ENCODE peak calls at places on chromosome 2, in nine cellular contexts. One of them, this sample, is unnamed. For H3K4me1, the result is how much of the 10 kb centered on the place peaks cover.

GRCh38 chr2:165868211-165868610 is 74.2 kb upstream of the GALNT3 start:
- DNase-seq in prostate gland: no peak
- DNase-seq in stomach: no peak
- DNase-seq in HCT116: no peak
- DNase-seq in vagina: no peak
- DNase-seq in transverse colon: no peak
- DNase-seq in sigmoid colon: no peak
- DNase-seq in upper lobe of left lung: no peak
- DNase-seq in esophagus muscularis mucosa: no peak
- DNase-seq in this sample: peak

GRCh38 chr2:149080964-149081363 is 42.5 kb downstream of the LYPD6B start:
- DNase-seq in prostate gland: no peak
- DNase-seq in stomach: no peak
- DNase-seq in HCT116: no peak
- DNase-seq in vagina: no peak
- DNase-seq in transverse colon: no peak
- DNase-seq in sigmoid colon: no peak
- DNase-seq in upper lobe of left lung: no peak
- DNase-seq in esophagus muscularis mucosa: peak
- DNase-seq in this sample: no peak

GRCh38 chr2:202064206-202064880 is 8.7 kb upstream of the KIAA2012 start:
- DNase-seq in prostate gland: no peak
- DNase-seq in stomach: no peak
- DNase-seq in HCT116: no peak
- DNase-seq in vagina: no peak
- DNase-seq in transverse colon: no peak
- DNase-seq in sigmoid colon: no peak
- DNase-seq in upper lobe of left lung: no peak
- DNase-seq in esophagus muscularis mucosa: no peak
- DNase-seq in this sample: no peak

GRCh38 chr2:180980943-180981898 is 816 bp downstream of the UBE2E3 start:
- DNase-seq in prostate gland: peak
- DNase-seq in stomach: peak
- DNase-seq in HCT116: no peak
- DNase-seq in vagina: no peak
- DNase-seq in transverse colon: peak
- DNase-seq in sigmoid colon: peak
- DNase-seq in upper lobe of left lung: peak
- DNase-seq in esophagus muscularis mucosa: no peak
- DNase-seq in this sample: peak

GRCh38 chr2:63735263-63735662 is 106.4 kb upstream of the UGP2 start:
- DNase-seq in prostate gland: no peak
- DNase-seq in stomach: no peak
- DNase-seq in HCT116: no peak
- DNase-seq in vagina: no peak
- DNase-seq in transverse colon: no peak
- DNase-seq in sigmoid colon: no peak
- DNase-seq in upper lobe of left lung: no peak
- DNase-seq in esophagus muscularis mucosa: no peak
- DNase-seq in this sample: peak

GRCh38 chr2:3243804-3244203 is 133.8 kb downstream of the EIPR1 start:
- DNase-seq in prostate gland: no peak
- DNase-seq in stomach: no peak
- DNase-seq in HCT116: no peak
- DNase-seq in vagina: peak
- DNase-seq in transverse colon: no peak
- DNase-seq in sigmoid colon: no peak
- DNase-seq in upper lobe of left lung: no peak
- DNase-seq in esophagus muscularis mucosa: no peak
- DNase-seq in this sample: no peak

GRCh38 chr2:110904410-110905148 is 172.2 kb downstream of the ACOXL start:
- DNase-seq in prostate gland: no peak
- DNase-seq in stomach: no peak
- DNase-seq in HCT116: no peak
- DNase-seq in vagina: no peak
- DNase-seq in transverse colon: no peak
- DNase-seq in sigmoid colon: no peak
- DNase-seq in upper lobe of left lung: no peak
- DNase-seq in esophagus muscularis mucosa: peak
- DNase-seq in this sample: no peak

GRCh38 chr2:30990736-30991135 is 147.5 kb downstream of the GALNT14 start:
- DNase-seq in prostate gland: no peak
- DNase-seq in stomach: no peak
- DNase-seq in HCT116: no peak
- DNase-seq in vagina: no peak
- DNase-seq in transverse colon: no peak
- DNase-seq in sigmoid colon: no peak
- DNase-seq in upper lobe of left lung: no peak
- DNase-seq in esophagus muscularis mucosa: no peak
- DNase-seq in this sample: no peak

GRCh38 chr2:12759248-12759647 is 42.5 kb downstream of the TRIB2 start:
- DNase-seq in prostate gland: no peak
- DNase-seq in stomach: no peak
- DNase-seq in HCT116: no peak
- DNase-seq in vagina: no peak
- DNase-seq in transverse colon: no peak
- DNase-seq in sigmoid colon: peak
- DNase-seq in upper lobe of left lung: no peak
- DNase-seq in esophagus muscularis mucosa: no peak
- DNase-seq in this sample: peak

GRCh38 chr2:128808462-128809255 is 490.0 kb upstream of the HS6ST1 start:
- DNase-seq in prostate gland: no peak
- DNase-seq in stomach: no peak
- DNase-seq in HCT116: peak
- DNase-seq in vagina: peak
- DNase-seq in transverse colon: no peak
- DNase-seq in sigmoid colon: no peak
- DNase-seq in upper lobe of left lung: no peak
- DNase-seq in esophagus muscularis mucosa: peak
- DNase-seq in this sample: no peak

GRCh38 chr2:173652311-173652710 is 297.6 kb downstream of the CDCA7 start:
- DNase-seq in prostate gland: no peak
- DNase-seq in stomach: no peak
- DNase-seq in HCT116: peak
- DNase-seq in vagina: no peak
- DNase-seq in transverse colon: no peak
- DNase-seq in sigmoid colon: no peak
- DNase-seq in upper lobe of left lung: no peak
- DNase-seq in esophagus muscularis mucosa: no peak
- DNase-seq in this sample: no peak

GRCh38 chr2:12043131-12043530 is 296.7 kb downstream of the LPIN1 start:
- DNase-seq in prostate gland: no peak
- DNase-seq in stomach: no peak
- DNase-seq in HCT116: no peak
- DNase-seq in vagina: no peak
- DNase-seq in transverse colon: no peak
- DNase-seq in sigmoid colon: no peak
- DNase-seq in upper lobe of left lung: no peak
- DNase-seq in esophagus muscularis mucosa: no peak
- DNase-seq in this sample: no peak

GRCh38 chr2:28622101-28622499 is 126.2 kb downstream of the PLB1 start:
- DNase-seq in prostate gland: no peak
- DNase-seq in stomach: no peak
- DNase-seq in HCT116: no peak
- DNase-seq in vagina: no peak
- DNase-seq in transverse colon: no peak
- DNase-seq in sigmoid colon: no peak
- DNase-seq in upper lobe of left lung: no peak
- DNase-seq in esophagus muscularis mucosa: no peak
- DNase-seq in this sample: no peak

GRCh38 chr2:28619213-28620196 is 123.6 kb downstream of the PLB1 start:
- DNase-seq in prostate gland: no peak
- DNase-seq in stomach: no peak
- DNase-seq in HCT116: no peak
- DNase-seq in vagina: no peak
- DNase-seq in transverse colon: no peak
- DNase-seq in sigmoid colon: no peak
- DNase-seq in upper lobe of left lung: no peak
- DNase-seq in esophagus muscularis mucosa: no peak
- DNase-seq in this sample: no peak

GRCh38 chr2:28621172-28622100 is 125.6 kb downstream of the PLB1 start:
- DNase-seq in prostate gland: peak
- DNase-seq in stomach: peak
- DNase-seq in HCT116: peak
- DNase-seq in vagina: no peak
- DNase-seq in transverse colon: peak
- DNase-seq in sigmoid colon: peak
- DNase-seq in upper lobe of left lung: peak
- DNase-seq in esophagus muscularis mucosa: peak
- DNase-seq in this sample: peak

GRCh38 chr2:28620371-28620793 is 124.5 kb downstream of the PLB1 start:
- DNase-seq in prostate gland: no peak
- DNase-seq in stomach: no peak
- DNase-seq in HCT116: no peak
- DNase-seq in vagina: no peak
- DNase-seq in transverse colon: no peak
- DNase-seq in sigmoid colon: no peak
- DNase-seq in upper lobe of left lung: no peak
- DNase-seq in esophagus muscularis mucosa: no peak
- DNase-seq in this sample: no peak

DNA sequence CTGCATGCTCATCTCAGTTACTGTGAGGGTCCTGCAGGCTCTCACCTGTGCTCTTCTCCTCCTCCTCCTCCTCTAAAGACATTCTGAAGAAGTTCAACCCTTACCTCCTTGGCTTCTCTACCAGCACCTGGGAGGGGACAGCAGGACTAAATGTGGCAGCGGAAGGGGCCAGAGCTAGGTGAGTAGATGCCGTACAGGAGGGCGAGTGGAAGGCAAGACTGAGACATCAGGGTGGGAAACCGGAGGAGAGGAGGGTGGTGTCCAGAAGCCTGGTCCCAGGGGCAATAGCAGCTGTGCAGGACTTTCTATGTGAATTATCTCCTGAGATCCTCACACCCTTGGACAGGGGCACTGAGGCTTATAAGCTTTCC is 124.9 kb downstream of the PLB1 start:
- DNase-seq in prostate gland: no peak
- DNase-seq in stomach: no peak
- DNase-seq in HCT116: no peak
- DNase-seq in vagina: no peak
- DNase-seq in transverse colon: no peak
- DNase-seq in sigmoid colon: no peak
- DNase-seq in upper lobe of left lung: no peak
- DNase-seq in esophagus muscularis mucosa: no peak
- DNase-seq in this sample: no peak
- H3K4me1 ChIP-seq in prostate gland: under half
- H3K4me1 ChIP-seq in stomach: under half
- H3K4me1 ChIP-seq in HCT116: under half
- H3K4me1 ChIP-seq in vagina: under half
- H3K4me1 ChIP-seq in transverse colon: half or more
- H3K4me1 ChIP-seq in sigmoid colon: under half
- H3K4me1 ChIP-seq in upper lobe of left lung: under half
- H3K4me1 ChIP-seq in esophagus muscularis mucosa: half or more
- H3K4me1 ChIP-seq in this sample: under half

GRCh38 chr2:85728883-85729824 is 24.6 kb upstream of the ATOH8 start:
- DNase-seq in prostate gland: peak
- DNase-seq in stomach: peak
- DNase-seq in HCT116: peak
- DNase-seq in vagina: no peak
- DNase-seq in transverse colon: peak
- DNase-seq in sigmoid colon: peak
- DNase-seq in upper lobe of left lung: peak
- DNase-seq in esophagus muscularis mucosa: peak
- DNase-seq in this sample: peak
- TF ChIP-seq POLR2A in prostate gland: no peak
- TF ChIP-seq POLR2A in stomach: no peak
- TF ChIP-seq POLR2A in HCT116: no peak
- TF ChIP-seq POLR2A in vagina: no peak
- TF ChIP-seq POLR2A in transverse colon: no peak
- TF ChIP-seq POLR2A in sigmoid colon: no peak
- TF ChIP-seq POLR2A in upper lobe of left lung: no peak
- TF ChIP-seq POLR2A in esophagus muscularis mucosa: no peak
- TF ChIP-seq POLR2A in this sample: no peak

GRCh38 chr2:61015971-61016370 is 1.5 kb upstream of the PEX13 start:
- DNase-seq in prostate gland: peak
- DNase-seq in stomach: no peak
- DNase-seq in HCT116: no peak
- DNase-seq in vagina: no peak
- DNase-seq in transverse colon: no peak
- DNase-seq in sigmoid colon: no peak
- DNase-seq in upper lobe of left lung: no peak
- DNase-seq in esophagus muscularis mucosa: no peak
- DNase-seq in this sample: no peak

GRCh38 chr2:61017556-61018318 is at the start of the genes PEX13 and PUS10:
- DNase-seq in prostate gland: peak
- DNase-seq in stomach: peak
- DNase-seq in HCT116: peak
- DNase-seq in vagina: peak
- DNase-seq in transverse colon: peak
- DNase-seq in sigmoid colon: peak
- DNase-seq in upper lobe of left lung: peak
- DNase-seq in esophagus muscularis mucosa: peak
- DNase-seq in this sample: peak

GRCh38 chr2:61018319-61018750 is 280 bp upstream of the PUS10 start:
- DNase-seq in prostate gland: no peak
- DNase-seq in stomach: no peak
- DNase-seq in HCT116: no peak
- DNase-seq in vagina: no peak
- DNase-seq in transverse colon: no peak
- DNase-seq in sigmoid colon: no peak
- DNase-seq in upper lobe of left lung: no peak
- DNase-seq in esophagus muscularis mucosa: no peak
- DNase-seq in this sample: no peak

GRCh38 chr2:61016392-61017002 is 1.0 kb upstream of the PEX13 start:
- DNase-seq in prostate gland: peak
- DNase-seq in stomach: no peak
- DNase-seq in HCT116: no peak
- DNase-seq in vagina: peak
- DNase-seq in transverse colon: no peak
- DNase-seq in sigmoid colon: no peak
- DNase-seq in upper lobe of left lung: no peak
- DNase-seq in esophagus muscularis mucosa: no peak
- DNase-seq in this sample: peak

GRCh38 chr2:61017003-61017555 is 441 bp upstream of the PEX13 start:
- DNase-seq in prostate gland: peak
- DNase-seq in stomach: peak
- DNase-seq in HCT116: peak
- DNase-seq in vagina: peak
- DNase-seq in transverse colon: peak
- DNase-seq in sigmoid colon: peak
- DNase-seq in upper lobe of left lung: peak
- DNase-seq in esophagus muscularis mucosa: peak
- DNase-seq in this sample: no peak
- TF ChIP-seq POLR2AphosphoS5 in prostate gland: peak
- TF ChIP-seq POLR2AphosphoS5 in stomach: peak
- TF ChIP-seq POLR2AphosphoS5 in HCT116: peak
- TF ChIP-seq POLR2AphosphoS5 in vagina: no peak
- TF ChIP-seq POLR2AphosphoS5 in transverse colon: peak
- TF ChIP-seq POLR2AphosphoS5 in sigmoid colon: peak
- TF ChIP-seq POLR2AphosphoS5 in upper lobe of left lung: peak
- TF ChIP-seq POLR2AphosphoS5 in esophagus muscularis mucosa: peak
- TF ChIP-seq POLR2AphosphoS5 in this sample: peak

DNA sequence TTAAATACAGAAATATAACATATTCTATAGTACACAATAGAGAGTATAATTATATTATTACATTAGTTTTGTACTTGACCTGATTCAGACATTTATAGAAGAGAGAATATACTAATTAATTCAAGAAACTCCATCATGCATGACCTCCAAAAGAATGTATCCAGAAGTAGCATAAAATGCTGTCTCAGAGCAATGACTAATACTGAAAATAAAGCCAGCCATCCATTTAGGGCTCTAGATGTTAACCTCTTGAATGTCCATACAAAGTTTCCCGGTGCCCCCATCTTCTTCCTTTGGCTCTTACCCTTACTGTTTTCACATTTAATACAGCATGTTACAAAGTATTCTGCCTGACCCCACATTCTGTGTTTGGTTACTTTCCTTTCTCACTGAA is 102.0 kb downstream of the ARHGAP15 start:
- DNase-seq in prostate gland: no peak
- DNase-seq in stomach: no peak
- DNase-seq in HCT116: no peak
- DNase-seq in vagina: no peak
- DNase-seq in transverse colon: no peak
- DNase-seq in sigmoid colon: no peak
- DNase-seq in upper lobe of left lung: no peak
- DNase-seq in esophagus muscularis mucosa: no peak
- DNase-seq in this sample: no peak
- H3K4me1 ChIP-seq in prostate gland: under half
- H3K4me1 ChIP-seq in stomach: under half
- H3K4me1 ChIP-seq in HCT116: under half
- H3K4me1 ChIP-seq in vagina: under half
- H3K4me1 ChIP-seq in transverse colon: under half
- H3K4me1 ChIP-seq in sigmoid colon: under half
- H3K4me1 ChIP-seq in upper lobe of left lung: under half
- H3K4me1 ChIP-seq in esophagus muscularis mucosa: under half
- H3K4me1 ChIP-seq in this sample: under half

This sample was measured in endothelial cell of umbilical vein.